ENCODE peak calls at places on chromosomes 6 and 20, in ten cellular contexts. V is body of pancreas, Y is esophagus squamous epithelium, O is A549, A is upper lobe of left lung, F is HepG2, Z is sigmoid colon, U is gastrocnemius medialis, X is ovary, E is IMR-90. W is an unnamed sample.

GRCh38 chr20:45095753-45096371 is 5.1 kb downstream of the KCNS1 start:
- DNase-seq in A (no peak), Z (no peak), E (peak), V (peak), F (peak), Y (no peak), O (peak), X (peak), U (peak), W (peak)

GRCh38 chr6:33197431-33198048 is 2.9 kb downstream of the RXRB start:
- DNase-seq in V (peak), O (peak), Z (no peak), E (peak), X (no peak), Y (no peak), U (no peak), F (peak), A (no peak), W (peak)

GRCh38 chr6:47083586-47084047 is 41.5 kb upstream of the ADGRF1 start:
- DNase-seq in E (peak), A (no peak), V (peak), Z (peak), O (no peak), U (peak), F (peak), Y (no peak), X (peak), W (peak)

GRCh38 chr6:137051790-137052472 is 7.2 kb upstream of the IL20RA start:
- DNase-seq in U (no peak), Y (no peak), F (peak), X (no peak), O (no peak), V (no peak), E (peak), Z (no peak), A (no peak), W (no peak)

GRCh38 chr6:63923139-63923739 is 287.6 kb downstream of the PHF3 start:
- DNase-seq in V (no peak), Z (no peak), E (peak), X (no peak), O (peak), Y (no peak), F (peak), U (no peak), A (no peak), W (no peak)

GRCh38 chr6:150813319-150813992 is 52.0 kb upstream of the MTHFD1L start:
- DNase-seq in X (no peak), A (no peak), Z (no peak), U (no peak), V (no peak), E (peak), Y (no peak), O (peak), F (no peak), W (no peak)

GRCh38 chr6:158557927-158558326 is 2.0 kb upstream of the TMEM181 start:
- DNase-seq in Z (no peak), X (no peak), A (no peak), U (no peak), E (no peak), F (no peak), Y (no peak), V (no peak), O (no peak), W (no peak)

GRCh38 chr20:1183153-1183552 is 1.6 kb downstream of the TMEM74B start:
- DNase-seq in Y (no peak), U (no peak), E (no peak), Z (no peak), A (no peak), F (no peak), O (no peak), X (no peak), V (no peak), W (no peak)

GRCh38 chr6:8061736-8062135 is 2.5 kb downstream of the BLOC1S5 start:
- DNase-seq in Z (no peak), O (no peak), U (no peak), E (no peak), A (no peak), F (no peak), X (no peak), Y (no peak), V (no peak), W (no peak)

GRCh38 chr6:8065519-8065911 is 1.3 kb upstream of the BLOC1S5 start:
- DNase-seq in U (no peak), Z (no peak), F (no peak), A (no peak), V (no peak), X (no peak), Y (no peak), E (peak), O (no peak), W (no peak)

GRCh38 chr6:8063762-8064637 is at the start of gene BLOC1S5:
- DNase-seq in V (peak), F (peak), O (peak), A (peak), E (peak), Y (peak), X (peak), U (peak), Z (peak), W (peak)

GRCh38 chr6:8066108-8066507 is 1.9 kb upstream of the BLOC1S5 start:
- DNase-seq in O (no peak), X (no peak), Z (no peak), A (no peak), Y (no peak), U (no peak), V (no peak), E (no peak), F (no peak), W (no peak)

DNA sequence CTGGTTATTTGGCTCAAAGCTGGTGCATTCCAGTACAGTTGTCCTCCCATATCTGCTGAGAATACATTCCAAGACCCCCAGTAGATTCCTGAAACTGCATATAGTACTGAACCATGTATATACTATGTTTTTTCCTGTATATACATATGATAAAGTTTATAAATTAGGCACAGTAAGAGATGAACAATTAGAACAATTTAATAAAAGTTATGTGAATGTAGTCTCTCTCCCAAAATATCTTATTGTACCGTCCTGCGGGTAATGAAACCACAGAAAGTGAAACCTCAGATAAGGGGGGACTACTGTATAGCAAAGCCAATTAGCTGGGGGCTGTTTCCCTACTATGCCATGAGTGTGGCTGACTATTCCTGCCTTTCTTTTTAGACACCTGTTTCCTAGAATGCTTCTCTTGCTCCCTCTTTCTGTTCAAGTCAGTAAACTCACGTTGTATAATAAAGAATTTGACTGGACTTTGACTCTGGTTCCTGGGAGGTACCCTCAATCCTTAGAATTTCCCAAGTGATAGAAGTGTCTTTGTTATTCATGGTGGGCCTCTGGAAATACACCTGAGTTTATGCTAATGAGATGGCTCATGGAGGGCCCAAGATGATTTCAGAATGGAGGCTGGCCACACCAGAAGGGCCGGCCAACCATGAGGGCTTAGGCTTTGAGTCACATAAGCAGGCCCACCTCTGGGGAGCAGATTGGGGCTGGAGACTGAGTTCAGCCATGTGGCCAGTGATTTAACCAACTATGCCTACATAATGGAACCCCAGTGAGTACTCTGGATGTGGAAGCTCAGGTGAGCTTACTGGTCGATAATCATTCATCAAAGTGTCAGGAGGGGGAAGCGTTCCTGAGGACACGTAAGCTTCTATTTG is 689 bp upstream of the BLOC1S5 start:
- DNase-seq in A (no peak), Y (no peak), U (no peak), F (peak), Z (no peak), X (no peak), O (no peak), V (no peak), E (no peak), W (no peak)
- TF ChIP-seq POLR2A in A (no peak), Y (no peak), U (no peak), F (peak), Z (no peak), X (no peak), O (no peak), V (no peak), E (no peak), W (no peak)

DNA sequence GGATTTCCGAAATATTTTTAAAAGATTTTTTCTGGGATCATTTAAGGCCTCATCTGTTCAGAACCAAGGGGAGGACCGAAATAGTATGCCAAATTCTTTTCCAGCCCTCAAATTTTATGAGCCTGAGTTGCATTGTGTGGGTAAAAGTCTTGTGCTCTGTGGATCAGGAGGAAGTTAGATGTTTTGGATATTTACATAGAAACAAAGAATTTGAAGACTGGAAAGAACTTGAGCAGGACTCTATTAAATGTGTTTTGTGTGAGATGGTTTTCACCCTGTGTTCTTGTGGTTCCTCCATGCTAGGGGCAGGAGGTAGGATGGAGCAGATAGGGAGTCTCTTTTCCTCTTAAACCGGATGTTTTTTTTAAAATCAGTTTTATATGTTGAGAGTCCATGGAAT is 329.1 kb downstream of the LAMA2 start:
- DNase-seq in Y (no peak), F (no peak), A (no peak), U (no peak), O (no peak), E (no peak), Z (no peak), V (no peak), X (no peak), W (no peak)
- TF ChIP-seq POLR2A in Y (no peak), F (no peak), A (no peak), U (no peak), O (no peak), E (no peak), Z (no peak), V (no peak), X (no peak), W (no peak)

GRCh38 chr6:161274488-161274858 is 612 bp upstream of the AGPAT4 start:
- DNase-seq in O (no peak), U (no peak), Z (no peak), X (no peak), F (no peak), Y (no peak), V (no peak), E (no peak), A (no peak), W (no peak)

GRCh38 chr6:161273356-161273751 is 507 bp downstream of the AGPAT4 start:
- DNase-seq in A (no peak), O (no peak), V (peak), U (no peak), F (no peak), Y (no peak), X (no peak), Z (peak), E (peak), W (no peak)

GRCh38 chr6:161272600-161273355 is 1.1 kb downstream of the AGPAT4 start:
- DNase-seq in U (no peak), O (no peak), Y (no peak), X (no peak), Z (peak), A (no peak), E (peak), F (no peak), V (peak), W (no peak)

GRCh38 chr6:161271343-161272019 is 2.4 kb downstream of the AGPAT4 start:
- DNase-seq in V (no peak), E (no peak), A (no peak), X (no peak), O (no peak), U (no peak), Y (no peak), Z (peak), F (no peak), W (no peak)

GRCh38 chr6:161273752-161274487 is at the start of gene AGPAT4:
- DNase-seq in A (no peak), X (peak), O (peak), E (peak), U (peak), Y (no peak), Z (peak), F (peak), V (peak), W (peak)
- TF ChIP-seq POLR2A in A (no peak), X (no peak), O (no peak), E (peak), U (no peak), Y (peak), Z (peak), F (no peak), V (peak), W (no peak)

GRCh38 chr6:21586300-21586699 is 7.3 kb upstream of the SOX4 start:
- DNase-seq in X (no peak), U (no peak), A (no peak), Z (no peak), O (no peak), F (no peak), Y (no peak), E (no peak), V (no peak), W (no peak)
- TF ChIP-seq POLR2A in X (no peak), U (no peak), A (no peak), Z (no peak), O (no peak), F (no peak), Y (no peak), E (no peak), V (no peak), W (no peak)

DNA sequence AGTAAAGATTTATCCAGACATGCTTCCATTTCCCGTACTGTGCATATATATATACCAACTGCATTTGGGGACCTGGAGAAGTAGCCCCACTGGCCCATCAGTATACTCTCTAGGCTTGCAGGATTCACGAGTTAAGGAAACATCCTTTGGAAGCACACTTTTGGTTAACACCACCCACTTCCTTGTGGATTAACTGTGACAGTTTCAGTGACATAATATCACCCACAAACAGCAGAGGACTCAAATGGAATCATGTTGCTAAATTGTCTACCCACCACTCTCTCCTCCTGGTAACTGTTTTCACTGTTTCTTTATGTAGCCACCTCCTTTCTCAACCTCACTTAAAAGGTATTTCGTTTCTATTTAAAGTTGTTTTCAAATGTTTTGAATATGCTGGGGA is 55.0 kb downstream of the PROKR2 start:
- DNase-seq in F (no peak), X (no peak), O (no peak), A (no peak), U (no peak), Z (no peak), V (no peak), E (no peak), Y (no peak), W (no peak)
- TF ChIP-seq POLR2A in F (no peak), X (no peak), O (no peak), A (no peak), U (no peak), Z (no peak), V (no peak), E (no peak), Y (no peak), W (no peak)

GRCh38 chr6:149316740-149317655 is 514 bp upstream of the TAB2 start:
- DNase-seq in F (peak), Z (peak), U (peak), V (peak), X (peak), Y (peak), O (peak), E (peak), A (peak), W (peak)
- TF ChIP-seq POLR2A in F (peak), Z (peak), U (peak), V (peak), X (peak), Y (peak), O (peak), E (peak), A (no peak), W (no peak)

W was measured in stomach.